ENCODE peak calls at places on chromosomes 16 and 17, in seven cellular contexts. L is GM23338, D is hepatocyte, E is neural progenitor cell, B is PC-3, I is MM.1S, W is HCT116. P is an unnamed sample. For H3K4me1, the result is how much of the 10 kb centered on the place peaks cover.

GRCh38 chr16:78184554-78185183 is 85.2 kb downstream of the WWOX start:
- DNase-seq in L (no peak), D (peak), E (no peak), B (peak), I (no peak), W (no peak), P (peak)

GRCh38 chr17:62804822-62805221 is 3.3 kb downstream of the MARCHF10 start:
- DNase-seq in L (no peak), D (peak), E (no peak), B (no peak), I (no peak), W (no peak), P (peak)

GRCh38 chr17:58680038-58680369 is 11.8 kb downstream of the TEX14 start:
- DNase-seq in L (no peak), D (no peak), E (no peak), B (no peak), I (no peak), W (no peak), P (no peak)

GRCh38 chr17:44541884-44542581 is 15.3 kb upstream of the FZD2 start:
- DNase-seq in L (peak), D (no peak), E (peak), B (no peak), I (no peak), W (no peak), P (no peak)

GRCh38 chr17:4998027-4998665 is 396 bp downstream of the KIF1C start:
- DNase-seq in L (peak), D (no peak), E (peak), B (no peak), I (no peak), W (no peak), P (no peak)

GRCh38 chr16:77043076-77043475 is 147.9 kb upstream of the MON1B start:
- DNase-seq in L (peak), D (no peak), E (peak), B (peak), I (peak), W (peak), P (peak)

GRCh38 chr17:78709119-78709681 is 72.9 kb downstream of the CYTH1 start:
- DNase-seq in L (no peak), D (no peak), E (no peak), B (no peak), I (no peak), W (no peak), P (no peak)

GRCh38 chr16:12132290-12132689 is 155.8 kb downstream of the SNX29 start:
- DNase-seq in L (no peak), D (peak), E (no peak), B (no peak), I (no peak), W (no peak), P (peak)

GRCh38 chr17:81160306-81160705 is 5.0 kb upstream of the PVALEF start:
- DNase-seq in L (no peak), D (no peak), E (no peak), B (no peak), I (no peak), W (no peak), P (no peak)

GRCh38 chr17:13073013-13073412 is 55.2 kb upstream of the ELAC2 start:
- DNase-seq in L (no peak), D (no peak), E (no peak), B (no peak), I (no peak), W (no peak), P (no peak)

GRCh38 chr16:528111-529011 is 849 bp downstream of the CAPN15 start:
- DNase-seq in L (peak), D (peak), E (peak), B (peak), I (peak), W (no peak), P (peak)

GRCh38 chr16:76639685-76640289 is 362.6 kb downstream of the CNTNAP4 start:
- DNase-seq in L (peak), D (peak), E (peak), B (peak), I (no peak), W (no peak), P (peak)

GRCh38 chr16:58063377-58064076 is 38.0 kb downstream of the MMP15 start:
- DNase-seq in L (no peak), D (no peak), E (no peak), B (no peak), I (peak), W (no peak), P (no peak)

GRCh38 chr16:69411064-69411985 is 13.1 kb upstream of the CYB5B start:
- DNase-seq in L (no peak), D (no peak), E (no peak), B (no peak), I (no peak), W (no peak), P (no peak)

GRCh38 chr16:84751947-84752346 is 52.1 kb downstream of the USP10 start:
- DNase-seq in L (no peak), D (no peak), E (no peak), B (peak), I (peak), W (no peak), P (peak)

GRCh38 chr17:61235821-61236197 is 163.8 kb upstream of the TBX2 start:
- DNase-seq in L (no peak), D (peak), E (peak), B (no peak), I (no peak), W (no peak), P (peak)

GRCh38 chr17:74780443-74781238 is 4.5 kb upstream of the NAT9 start:
- DNase-seq in L (peak), D (no peak), E (peak), B (peak), I (peak), W (peak), P (no peak)

GRCh38 chr17:80028030-80028429 is 7.6 kb downstream of the TBC1D16 start:
- DNase-seq in L (no peak), D (no peak), E (no peak), B (no peak), I (no peak), W (no peak), P (no peak)

GRCh38 chr16:89826531-89827382 is 1.5 kb upstream of the SPIRE2 start:
- DNase-seq in L (no peak), D (no peak), E (no peak), B (no peak), I (no peak), W (no peak), P (no peak)
- TF ChIP-seq EZH2phosphoT487 in L (no peak), D (no peak), E (no peak), B (no peak), I (no peak), W (no peak), P (no peak)

GRCh38 chr17:8080208-8080798 is 7.2 kb downstream of the ALOX12B start:
- DNase-seq in L (peak), D (no peak), E (no peak), B (no peak), I (no peak), W (no peak), P (no peak)
- TF ChIP-seq EZH2 in L (peak), D (no peak), E (peak), B (no peak), I (no peak), W (no peak), P (no peak)

GRCh38 chr17:39638317-39638716 is 1.4 kb downstream of the STARD3 start:
- DNase-seq in L (no peak), D (no peak), E (no peak), B (no peak), I (no peak), W (no peak), P (no peak)
- H3K4me1 ChIP-seq in L (half or more), D (under half), E (under half), B (under half), I (under half), W (under half), P (under half)

DNA sequence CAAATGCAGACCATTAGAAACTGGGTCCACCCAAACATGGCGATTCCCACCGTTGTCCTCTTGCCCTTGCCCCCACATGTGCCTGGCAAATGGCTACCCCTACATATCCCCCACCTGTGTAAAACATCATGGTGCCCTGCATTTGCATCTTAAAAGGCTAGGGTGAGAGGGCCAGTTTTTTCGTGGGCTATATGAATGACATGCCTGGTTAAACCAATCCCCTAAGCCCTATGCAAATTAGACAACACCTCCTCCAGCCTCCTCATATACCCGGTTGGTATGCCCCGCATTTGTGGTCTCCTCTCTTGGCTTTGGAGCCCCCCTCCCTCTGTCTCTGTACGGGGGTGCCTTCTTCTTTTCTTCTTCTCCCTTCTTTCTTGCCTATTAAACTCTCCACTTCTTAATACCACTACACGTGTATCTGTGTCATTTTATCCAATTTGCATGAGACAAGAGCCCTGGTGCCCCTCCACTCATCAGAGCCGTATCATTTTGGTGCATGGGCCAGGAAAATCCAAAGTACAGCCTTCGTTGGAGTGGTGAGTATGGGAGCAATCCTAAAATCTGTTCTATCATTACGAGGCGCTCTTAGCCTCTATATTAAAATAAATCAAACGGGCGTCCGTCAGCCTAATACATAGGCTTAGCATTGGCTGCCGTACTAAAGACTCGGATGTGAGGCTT is 30.1 kb downstream of the QPRT start:
- DNase-seq in L (peak), D (no peak), E (peak), B (no peak), I (no peak), W (no peak), P (no peak)
- TF ChIP-seq EZH2phosphoT487 in L (no peak), D (no peak), E (no peak), B (no peak), I (no peak), W (no peak), P (no peak)

GRCh38 chr17:39738568-39738901 is 797 bp downstream of the GRB7 start:
- DNase-seq in L (peak), D (peak), E (peak), B (peak), I (peak), W (no peak), P (no peak)
- TF ChIP-seq EZH2 in L (no peak), D (peak), E (peak), B (no peak), I (no peak), W (no peak), P (no peak)

GRCh38 chr16:50363656-50364055 is 5.1 kb downstream of the BRD7 start:
- DNase-seq in L (no peak), D (no peak), E (no peak), B (no peak), I (no peak), W (no peak), P (no peak)
- H3K4me1 ChIP-seq in L (under half), D (under half), E (under half), B (under half), I (under half), W (under half), P (under half)

P was measured in GM23248.